ENCODE peak calls at places on chromosomes 2 and 18, in six cellular contexts. M is GM12891; C is stimulated activated CD4-positive, alpha-beta T cell treated with anti-CD3 and anti-CD28 coated beads, Interleukin-15, amount 100 ng/mL, for 1 hour; N is MV-4-11; P is epithelial cell of esophagus; V is activated CD8-positive, alpha-beta memory T cell treated with anti-CD3 and anti-CD28 coated beads for 4 hours. T is an unnamed sample.

GRCh38 chr18:58221060-58221725 is 177.2 kb downstream of the NEDD4L start:
- DNase-seq in M (no peak), N (no peak), C (no peak), P (peak; percentile 99), V (no peak), T (peak; percentile 98)

GRCh38 chr2:39659765-39660611 is 5.7 kb upstream of the TMEM178A start:
- DNase-seq in N (no peak), V (no peak), M (no peak), P (peak; percentile 39), C (no peak), T (peak; percentile 67)

GRCh38 chr2:176268976-176269318 is 295 bp upstream of the MTX2 start:
- DNase-seq in P (no peak), C (no peak), N (no peak), M (no peak), V (no peak), T (no peak)

GRCh38 chr2:128026422-128027277 is 1.2 kb downstream of the SAP130 start:
- DNase-seq in V (no peak), P (no peak), M (no peak), N (no peak), C (no peak), T (peak; percentile 11)

GRCh38 chr2:165274698-165275097 is 35.5 kb downstream of the SCN2A start:
- DNase-seq in M (no peak), V (no peak), N (no peak), C (no peak), P (no peak), T (no peak)

GRCh38 chr2:226699321-226699720 is 100.3 kb downstream of the IRS1 start:
- DNase-seq in N (no peak), C (no peak), V (no peak), P (peak; percentile 26), M (no peak), T (no peak)

GRCh38 chr18:11432360-11432811 is 177.0 kb upstream of the SLC35G4 start:
- DNase-seq in M (no peak), V (no peak), C (no peak), N (no peak), P (no peak), T (no peak)

GRCh38 chr2:67268806-67269205 is 128.3 kb upstream of the ETAA1 start:
- DNase-seq in C (no peak), P (peak; percentile 88), N (no peak), M (no peak), V (no peak), T (peak; percentile 89)

GRCh38 chr18:23635283-23636040 is 27.2 kb downstream of the ANKRD29 start:
- DNase-seq in V (no peak), P (peak; percentile 55), N (no peak), M (no peak), C (no peak), T (peak; percentile 69)

T was measured in bronchial epithelial cell.